ENCODE peak calls at places on chromosome 20, in eight cellular contexts. E, A, B, N, D, Z, W and S are unnamed samples.

GRCh38 chr20:16462711-16463110 is 110.5 kb downstream of the KIF16B start:
- DNase-seq in D (no peak), N (no peak), A (no peak), Z (no peak), B (peak; percentile 66), E (no peak), W (peak; percentile 14), S (no peak)

GRCh38 chr20:1005452-1006027 is 3.4 kb upstream of the RSPO4 start:
- DNase-seq in N (peak; percentile 18), Z (peak; percentile 2), A (no peak), W (peak; percentile 26), D (no peak), B (peak; percentile 92), E (no peak), S (no peak)

GRCh38 chr20:20831794-20832193 is 119.3 kb upstream of the RALGAPA2 start:
- DNase-seq in E (no peak), W (no peak), N (no peak), D (no peak), A (no peak), Z (no peak), B (no peak), S (no peak)

GRCh38 chr20:46954490-46955038 is 59.9 kb downstream of the EYA2 start:
- DNase-seq in Z (peak; percentile 94), E (no peak), A (no peak), B (no peak), N (no peak), D (no peak), W (no peak), S (no peak)

GRCh38 chr20:8790442-8791074 is 278.3 kb upstream of the PLCB4 start:
- DNase-seq in W (peak; percentile 35), N (no peak), E (no peak), Z (peak; percentile 70), A (no peak), D (no peak), B (peak; percentile 76), S (no peak)

GRCh38 chr20:3168079-3168828 is 5.1 kb downstream of the LZTS3 start:
- DNase-seq in B (peak; percentile 91), W (no peak), E (peak; percentile 52), N (no peak), D (no peak), Z (no peak), A (no peak), S (no peak)

GRCh38 chr20:41483553-41483930 is 116.9 kb upstream of the EMILIN3 start:
- DNase-seq in N (no peak), B (no peak), A (no peak), W (no peak), E (no peak), D (no peak), Z (no peak), S (no peak)

GRCh38 chr20:50085481-50086365 is 27.2 kb downstream of the UBE2V1 start:
- DNase-seq in W (peak; percentile 76), B (peak; percentile 90), Z (peak; percentile 73), A (no peak), E (no peak), D (peak; percentile 48), N (peak; percentile 42), S (peak; percentile 26)

GRCh38 chr20:47211036-47211435 is 145.5 kb downstream of the ZMYND8 start:
- DNase-seq in E (no peak), B (no peak), N (no peak), D (no peak), Z (no peak), W (no peak), A (no peak), S (no peak)

GRCh38 chr20:15862178-15862577 is 711.1 kb downstream of the KIF16B start:
- DNase-seq in D (no peak), A (no peak), E (no peak), W (no peak), N (no peak), Z (no peak), B (no peak), S (no peak)

GRCh38 chr20:24441600-24441999 is 27.8 kb upstream of the SYNDIG1 start:
- DNase-seq in A (no peak), B (no peak), N (no peak), Z (no peak), D (no peak), W (no peak), E (no peak), S (no peak)

GRCh38 chr20:24798930-24799705 is 150.0 kb upstream of the CST7 start:
- DNase-seq in D (no peak), E (no peak), B (no peak), Z (no peak), W (no peak), N (no peak), A (no peak), S (no peak)

GRCh38 chr20:14792915-14793314 is 455.5 kb upstream of the FLRT3 start:
- DNase-seq in N (no peak), A (no peak), B (no peak), D (no peak), E (no peak), W (no peak), Z (no peak), S (no peak)

GRCh38 chr20:49692941-49693340 is 20.7 kb downstream of the B4GALT5 start:
- DNase-seq in E (no peak), A (no peak), D (no peak), N (no peak), W (no peak), Z (no peak), B (no peak), S (no peak)

GRCh38 chr20:41089555-41089954 is 47.8 kb upstream of the PLCG1 start:
- DNase-seq in N (no peak), W (no peak), B (no peak), D (no peak), Z (no peak), E (no peak), A (no peak), S (no peak)

GRCh38 chr20:24584538-24585356 is 115.3 kb downstream of the SYNDIG1 start:
- DNase-seq in B (no peak), D (no peak), E (no peak), Z (peak; percentile 87), W (no peak), A (peak; percentile 23), N (no peak), S (no peak)

GRCh38 chr20:50366270-50367103 is 143.7 kb upstream of the PTPN1 start:
- DNase-seq in W (peak; percentile 91), D (no peak), B (no peak), E (peak; percentile 37), A (no peak), N (peak; percentile 44), Z (peak; percentile 95), S (no peak)

GRCh38 chr20:10304474-10305046 is 85.9 kb downstream of the SNAP25 start:
- DNase-seq in W (no peak), B (no peak), D (no peak), E (no peak), A (no peak), N (no peak), Z (peak; percentile 33), S (no peak)

GRCh38 chr20:10297684-10298240 is 79.1 kb downstream of the SNAP25 start:
- DNase-seq in D (no peak), Z (peak; percentile 59), B (no peak), A (no peak), W (no peak), E (no peak), N (no peak), S (no peak)

GRCh38 chr20:10297223-10297622 is 78.6 kb downstream of the SNAP25 start:
- DNase-seq in W (no peak), A (no peak), B (no peak), Z (no peak), N (no peak), D (no peak), E (no peak), S (no peak)

GRCh38 chr20:10303852-10304251 is 85.2 kb downstream of the SNAP25 start:
- DNase-seq in E (no peak), D (no peak), N (no peak), B (no peak), W (no peak), A (no peak), Z (no peak), S (no peak)

GRCh38 chr20:10300582-10301108 is 82.0 kb downstream of the SNAP25 start:
- DNase-seq in D (no peak), Z (no peak), W (peak; percentile 71), B (peak; percentile 7), E (no peak), N (no peak), A (no peak), S (no peak)
- H3K4me1 ChIP-seq in D (no peaks in the 10 kb centered on the region), Z (peaks cover 2% of the 10 kb centered on the region), W (peaks cover 9% of the 10 kb centered on the region), B (peaks cover 52% of the 10 kb centered on the region), E (no peaks in the 10 kb centered on the region), N (no peaks in the 10 kb centered on the region), A (no peaks in the 10 kb centered on the region), S (no peaks in the 10 kb centered on the region)

DNA sequence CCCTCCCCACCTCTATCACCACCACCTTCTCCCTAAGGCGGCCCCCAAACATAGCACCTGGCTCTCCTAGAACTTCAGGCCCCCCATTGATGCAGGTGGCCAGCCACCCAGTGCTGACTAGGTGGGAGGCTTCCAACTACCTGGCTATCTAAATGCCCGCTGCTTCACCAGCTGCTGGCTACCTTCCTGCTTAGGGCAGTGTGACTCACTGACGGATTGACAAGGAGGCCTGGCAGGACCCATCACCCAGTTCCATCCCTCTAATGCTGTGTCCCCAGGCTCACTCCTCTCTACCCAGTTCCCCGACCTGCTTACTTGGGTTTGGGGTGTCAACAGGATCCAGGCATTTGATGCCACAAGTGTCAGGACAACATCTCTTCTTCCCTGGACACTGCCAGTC is 1.1 kb downstream of the SLPI start:
- DNase-seq in W (no peak), A (peak; percentile 16), Z (no peak), E (no peak), D (no peak), B (no peak), N (no peak), S (no peak)
- H3K4me1 ChIP-seq in W (no peaks in the 10 kb centered on the region), A (peaks cover 12% of the 10 kb centered on the region), Z (no peaks in the 10 kb centered on the region), E (peaks cover 6% of the 10 kb centered on the region), D (no peaks in the 10 kb centered on the region), B (peaks cover under 1% of the 10 kb centered on the region), N (no peaks in the 10 kb centered on the region), S (no peaks in the 10 kb centered on the region)

DNA sequence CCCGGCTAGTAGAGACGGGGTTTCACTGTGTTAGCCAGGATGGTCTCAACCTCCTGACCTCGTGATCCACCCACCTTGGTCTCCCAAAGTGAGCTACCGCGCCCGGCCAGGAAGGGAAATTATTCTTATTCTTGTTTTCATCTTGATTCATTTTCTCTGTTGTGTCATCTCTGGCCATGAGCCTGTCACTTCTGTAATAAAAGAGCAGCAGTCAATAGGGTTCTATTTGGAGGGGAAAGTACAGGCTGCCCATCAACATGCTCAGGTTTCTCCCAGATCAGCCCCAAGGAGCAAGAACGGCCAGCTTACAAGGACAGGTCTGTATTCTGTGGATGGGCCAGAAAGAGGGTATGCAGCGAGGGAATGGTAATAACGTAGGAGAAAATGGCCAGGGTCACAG is 345.0 kb downstream of the PREX1 start:
- DNase-seq in D (no peak), A (no peak), Z (no peak), B (no peak), N (no peak), W (no peak), E (no peak), S (no peak)
- H3K4me1 ChIP-seq in D (no peaks in the 10 kb centered on the region), A (no peaks in the 10 kb centered on the region), Z (no peaks in the 10 kb centered on the region), B (no peaks in the 10 kb centered on the region), N (no peaks in the 10 kb centered on the region), W (peaks cover 4% of the 10 kb centered on the region), E (no peaks in the 10 kb centered on the region), S (no peaks in the 10 kb centered on the region)

DNA sequence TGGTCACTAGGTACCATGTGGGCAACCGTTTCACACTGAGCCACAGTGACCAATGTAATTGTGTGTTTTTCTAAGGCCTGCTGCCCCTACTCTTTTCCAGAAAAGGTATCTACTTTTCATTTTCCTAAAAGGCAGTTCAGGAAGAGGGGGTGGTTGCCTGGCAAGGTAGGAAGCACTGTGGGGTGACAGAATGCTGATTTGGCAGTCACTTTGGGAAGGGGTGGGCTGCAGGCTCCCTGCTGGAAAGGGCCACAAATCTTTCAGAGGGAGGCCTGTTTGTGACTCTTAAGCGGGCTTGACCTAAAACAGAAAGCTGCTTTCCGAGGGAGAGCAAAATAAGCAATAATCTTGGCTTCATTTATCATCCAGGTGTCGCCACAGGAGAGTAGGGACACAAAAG is 5.2 kb upstream of the NNAT start:
- DNase-seq in W (no peak), Z (no peak), A (no peak), B (no peak), D (no peak), N (no peak), E (no peak), S (no peak)
- H3K4me1 ChIP-seq in W (no peaks in the 10 kb centered on the region), Z (peaks cover 15% of the 10 kb centered on the region), A (peaks cover 57% of the 10 kb centered on the region), B (peaks cover 37% of the 10 kb centered on the region), D (no peaks in the 10 kb centered on the region), N (peaks cover 6% of the 10 kb centered on the region), E (peaks cover 56% of the 10 kb centered on the region), S (no peaks in the 10 kb centered on the region)